ENCODE peak calls at places on chromosome 22, in ten cellular contexts. C, B, V, Z, D, L, T, H, Y and G are unnamed samples.
A peak's percentile ranks its signal among the peaks of the same experiment; 100 is the strongest.

GRCh38 chr22:36385491-36386350 is 2.0 kb downstream of the MYH9 start:
- DNase-seq in C (no peak), T (no peak), B (no peak), Y (peak; percentile 74), Z (peak; percentile 76), H (peak; percentile 86), D (no peak), V (no peak), L (no peak), G (peak; percentile 63)

GRCh38 chr22:23403152-23403719 is 176.9 kb downstream of the IGLL1 start:
- DNase-seq in B (no peak), V (no peak), L (no peak), Y (no peak), T (no peak), Z (no peak), C (no peak), D (no peak), H (no peak), G (no peak)

GRCh38 chr22:27853404-27853803 is 51.8 kb upstream of the MN1 start:
- DNase-seq in L (peak; percentile 45), V (peak; percentile 68), C (no peak), D (no peak), T (no peak), Z (no peak), B (no peak), Y (no peak), H (no peak), G (peak; percentile 72)

GRCh38 chr22:24945430-24945829 is 1.1 kb downstream of the LHFPL7 start:
- DNase-seq in H (no peak), Y (no peak), L (no peak), C (no peak), D (no peak), B (no peak), V (no peak), Z (no peak), T (no peak), G (no peak)

GRCh38 chr22:27197071-27197470 is 539.7 kb downstream of the MIAT start:
- DNase-seq in Y (no peak), L (no peak), T (no peak), D (no peak), H (no peak), Z (no peak), B (no peak), V (no peak), C (no peak), G (no peak)

GRCh38 chr22:24200616-24201212 is 19.4 kb downstream of the SUSD2 start:
- DNase-seq in Y (no peak), V (peak; percentile 51), D (no peak), B (peak; percentile 92), L (peak; percentile 81), T (peak; percentile 38), H (peak; percentile 75), C (peak; percentile 67), Z (no peak), G (peak; percentile 80)

GRCh38 chr22:43110444-43110926 is at the start of gene BIK:
- DNase-seq in T (no peak), C (no peak), B (no peak), L (peak; percentile 36), Z (peak; percentile 82), V (no peak), D (peak; percentile 72), H (peak; percentile 53), Y (no peak), G (peak; percentile 17)

GRCh38 chr22:48456449-48456848 is 1371.2 kb downstream of the BRD1 start:
- DNase-seq in B (no peak), C (no peak), Z (no peak), Y (no peak), H (no peak), D (no peak), V (no peak), L (no peak), T (no peak), G (peak; percentile 71)

GRCh38 chr22:46033256-46034200 is 56.6 kb upstream of the WNT7B start:
- DNase-seq in Z (no peak), Y (peak; percentile 13), H (no peak), B (no peak), V (peak; percentile 72), T (no peak), D (no peak), L (no peak), C (no peak), G (peak; percentile 86)

GRCh38 chr22:30224161-30224857 is 22.2 kb downstream of the LIF start:
- DNase-seq in D (no peak), Y (no peak), C (peak; percentile 89), B (peak; percentile 68), L (no peak), Z (peak; percentile 35), V (no peak), T (no peak), H (peak; percentile 52), G (no peak)
- TF ChIP-seq CTCF in D (no peak), Y (no peak), C (peak; percentile 20), B (no peak), L (no peak), Z (no peak), V (no peak), T (no peak), H (no peak), G (no peak)

GRCh38 chr22:40111451-40111850 is 66.3 kb upstream of the TNRC6B start:
- DNase-seq in T (no peak), Z (no peak), C (no peak), H (no peak), V (no peak), D (no peak), B (no peak), Y (no peak), L (no peak), G (no peak)

GRCh38 chr22:40112595-40112994 is 65.1 kb upstream of the TNRC6B start:
- DNase-seq in H (no peak), C (no peak), Y (no peak), Z (no peak), T (no peak), D (no peak), V (no peak), L (no peak), B (no peak), G (no peak)

GRCh38 chr22:40107244-40107643 is 70.5 kb upstream of the TNRC6B start:
- DNase-seq in V (no peak), B (no peak), D (no peak), Y (no peak), T (no peak), C (no peak), H (no peak), Z (no peak), L (no peak), G (no peak)

GRCh38 chr22:40105755-40106154 is 72.0 kb upstream of the TNRC6B start:
- DNase-seq in C (no peak), T (no peak), Z (no peak), Y (no peak), L (no peak), D (no peak), V (no peak), H (no peak), B (no peak), G (no peak)

DNA sequence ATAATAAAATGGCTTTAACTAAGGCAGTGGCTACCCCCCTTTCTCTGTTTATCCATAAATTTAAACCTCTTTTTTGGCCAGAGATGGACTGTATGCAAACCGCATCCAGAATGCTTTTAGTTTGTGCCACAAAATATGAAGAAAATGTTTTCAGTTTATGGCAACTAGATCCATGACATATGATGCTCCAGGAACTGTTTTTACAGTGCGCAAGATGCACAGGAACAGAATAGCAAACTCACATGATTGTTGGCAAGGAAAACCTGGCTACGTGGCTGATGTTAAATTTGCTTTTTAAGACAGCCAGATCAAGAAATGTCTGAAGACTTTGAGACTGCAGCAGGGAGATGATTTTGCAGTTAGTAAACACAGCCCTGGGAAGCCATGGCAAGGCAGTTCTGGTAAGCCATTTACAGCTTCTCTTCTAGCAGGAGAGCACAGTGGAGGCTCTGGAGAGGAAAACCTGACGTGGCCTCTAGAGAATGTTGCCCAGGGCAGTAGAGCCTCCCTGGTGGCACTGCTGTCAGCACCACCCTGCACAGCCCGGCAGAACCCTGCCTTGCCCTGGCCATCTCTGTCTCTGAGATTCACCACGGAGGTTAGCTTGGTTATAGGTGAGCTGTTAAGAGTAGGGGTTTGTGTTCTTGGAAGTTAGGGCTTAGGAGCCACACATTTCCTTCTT is 69.8 kb upstream of the TNRC6B start:
- DNase-seq in V (peak; percentile 12), T (no peak), H (peak; percentile 55), C (no peak), D (no peak), L (peak; percentile 36), B (no peak), Y (peak; percentile 18), Z (no peak), G (peak; percentile 72)
- H3K4me3 ChIP-seq in V (peak overlapping the region; percentile 17), T (no peak overlapping the region), H (no peak overlapping the region), C (no peak overlapping the region), D (no peak overlapping the region), L (peak overlapping the region; percentile 32), B (no peak overlapping the region), Y (peak overlapping the region; percentile 19), Z (no peak overlapping the region), G (peak overlapping the region; percentile 43)

DNA sequence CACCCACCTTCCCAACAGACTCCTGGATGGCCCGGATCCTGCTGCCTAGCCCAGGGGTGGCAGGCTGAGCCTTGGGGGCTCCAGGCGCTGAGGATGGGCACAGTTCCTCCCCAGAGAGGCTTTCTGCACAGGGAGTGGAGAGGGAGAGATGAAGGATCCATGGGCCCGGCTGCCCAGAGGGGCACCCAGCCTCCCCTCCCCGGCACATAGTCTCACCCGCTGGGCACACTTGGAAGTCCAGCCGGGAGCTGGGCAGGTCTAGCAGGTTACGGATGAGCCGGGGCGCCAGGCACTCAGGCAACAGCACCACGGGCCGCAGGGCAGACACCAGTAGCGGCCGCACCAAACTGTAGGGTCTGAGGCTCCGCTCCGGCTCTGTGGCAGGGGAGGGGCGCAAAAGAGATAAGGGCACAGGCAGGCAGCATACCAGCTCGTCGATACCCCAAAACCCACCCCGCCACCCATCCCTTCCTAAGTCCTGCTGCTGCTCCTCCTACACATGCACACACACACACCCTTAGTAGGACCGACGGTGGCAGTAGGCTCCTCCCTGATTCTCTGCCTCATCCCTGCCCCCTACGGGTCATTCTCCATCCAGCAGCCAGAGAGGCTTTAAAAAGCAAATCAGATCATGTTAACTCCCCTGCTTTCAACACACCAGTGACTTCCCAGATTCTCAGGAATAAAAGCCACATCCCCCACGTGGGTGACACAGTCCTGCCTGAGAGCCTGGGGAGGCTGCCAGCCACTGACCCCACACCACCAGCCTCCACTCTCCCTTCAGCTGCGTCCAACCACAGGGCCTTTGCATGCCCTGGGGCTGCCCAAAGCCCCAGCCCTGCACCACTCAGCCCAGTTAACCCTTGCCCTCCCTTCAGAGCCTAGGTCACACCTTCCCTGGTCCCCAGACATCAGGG is 6.5 kb upstream of the MFNG start:
- DNase-seq in Z (peak; percentile 59), B (peak; percentile 29), H (peak; percentile 49), Y (no peak), L (peak; percentile 63), V (peak; percentile 59), T (no peak), C (no peak), D (peak; percentile 72), G (peak; percentile 60)
- TF ChIP-seq CTCF in Z (peak; percentile 67), B (peak; percentile 60), H (peak; percentile 48), Y (no peak), L (peak; percentile 59), V (peak; percentile 44), T (peak; percentile 51), C (peak; percentile 79), D (peak; percentile 80), G (peak; percentile 57)

GRCh38 chr22:39773976-39774539 is 119.5 kb downstream of the ENTHD1 start:
- DNase-seq in B (no peak), V (peak; percentile 0), Y (no peak), Z (peak; percentile 74), C (no peak), H (peak; percentile 2), D (no peak), L (no peak), T (no peak), G (no peak)
- H3K4me3 ChIP-seq in B (no peak overlapping the region), V (no peak overlapping the region), Y (no peak overlapping the region), Z (no peak overlapping the region), C (no peak overlapping the region), H (no peak overlapping the region), D (no peak overlapping the region), L (no peak overlapping the region), T (no peak overlapping the region), G (no peak overlapping the region)